ENCODE peak calls at places on chromosomes 3 and 15, in nine cellular contexts. One of them, this sample, is unnamed.

GRCh38 chr3:3666664-3667063 is 132.6 kb upstream of the LRRN1 start:
- DNase-seq in activated CD8-positive, alpha-beta memory T cell treated with anti-CD3 and anti-CD28 coated beads for 48 hours: no peak
- DNase-seq in hypothalamus: no peak
- DNase-seq in A549: no peak
- DNase-seq in lung microvascular endothelial cell: no peak
- DNase-seq in GM23248: no peak
- DNase-seq in breast epithelium: no peak
- DNase-seq in posterior vena cava: no peak
- DNase-seq in A172: peak; percentile 55
- DNase-seq in this sample: no peak

GRCh38 chr3:27976933-27977332 is 254.8 kb upstream of the EOMES start:
- DNase-seq in A549: peak; percentile 27
- DNase-seq in hypothalamus: no peak
- DNase-seq in activated CD8-positive, alpha-beta memory T cell treated with anti-CD3 and anti-CD28 coated beads for 48 hours: no peak
- DNase-seq in breast epithelium: no peak
- DNase-seq in lung microvascular endothelial cell: peak; percentile 12
- DNase-seq in GM23248: peak; percentile 61
- DNase-seq in A172: peak; percentile 35
- DNase-seq in posterior vena cava: no peak
- DNase-seq in this sample: no peak

GRCh38 chr15:48373855-48374421 is 42.7 kb downstream of the DUT start:
- DNase-seq in activated CD8-positive, alpha-beta memory T cell treated with anti-CD3 and anti-CD28 coated beads for 48 hours: no peak
- DNase-seq in hypothalamus: no peak
- DNase-seq in A549: peak; percentile 31
- DNase-seq in A172: peak; percentile 91
- DNase-seq in breast epithelium: no peak
- DNase-seq in posterior vena cava: peak; percentile 85
- DNase-seq in lung microvascular endothelial cell: peak; percentile 83
- DNase-seq in GM23248: peak; percentile 95
- DNase-seq in this sample: no peak

GRCh38 chr15:29064731-29065130 is 179.0 kb downstream of the APBA2 start:
- DNase-seq in lung microvascular endothelial cell: no peak
- DNase-seq in posterior vena cava: no peak
- DNase-seq in hypothalamus: no peak
- DNase-seq in breast epithelium: no peak
- DNase-seq in activated CD8-positive, alpha-beta memory T cell treated with anti-CD3 and anti-CD28 coated beads for 48 hours: no peak
- DNase-seq in A172: no peak
- DNase-seq in A549: no peak
- DNase-seq in GM23248: no peak
- DNase-seq in this sample: peak; percentile 67

GRCh38 chr3:187985636-187986035 is 168.3 kb upstream of the LPP start:
- DNase-seq in posterior vena cava: no peak
- DNase-seq in activated CD8-positive, alpha-beta memory T cell treated with anti-CD3 and anti-CD28 coated beads for 48 hours: no peak
- DNase-seq in lung microvascular endothelial cell: peak; percentile 49
- DNase-seq in breast epithelium: no peak
- DNase-seq in A172: no peak
- DNase-seq in GM23248: peak; percentile 43
- DNase-seq in A549: no peak
- DNase-seq in hypothalamus: no peak
- DNase-seq in this sample: no peak

GRCh38 chr3:180433172-180433571 is 168.8 kb upstream of the TTC14 start:
- DNase-seq in GM23248: peak; percentile 79
- DNase-seq in posterior vena cava: no peak
- DNase-seq in lung microvascular endothelial cell: peak; percentile 95
- DNase-seq in A172: peak; percentile 84
- DNase-seq in activated CD8-positive, alpha-beta memory T cell treated with anti-CD3 and anti-CD28 coated beads for 48 hours: no peak
- DNase-seq in A549: no peak
- DNase-seq in hypothalamus: no peak
- DNase-seq in breast epithelium: no peak
- DNase-seq in this sample: no peak

GRCh38 chr3:197510642-197511018 is 45.1 kb downstream of the BDH1 start:
- DNase-seq in hypothalamus: no peak
- DNase-seq in A172: no peak
- DNase-seq in GM23248: no peak
- DNase-seq in posterior vena cava: no peak
- DNase-seq in A549: no peak
- DNase-seq in activated CD8-positive, alpha-beta memory T cell treated with anti-CD3 and anti-CD28 coated beads for 48 hours: no peak
- DNase-seq in breast epithelium: no peak
- DNase-seq in lung microvascular endothelial cell: no peak
- DNase-seq in this sample: no peak

GRCh38 chr3:79383402-79384012 is 384.3 kb downstream of the ROBO1 start:
- DNase-seq in hypothalamus: no peak
- DNase-seq in activated CD8-positive, alpha-beta memory T cell treated with anti-CD3 and anti-CD28 coated beads for 48 hours: no peak
- DNase-seq in GM23248: peak; percentile 61
- DNase-seq in lung microvascular endothelial cell: no peak
- DNase-seq in A549: no peak
- DNase-seq in posterior vena cava: no peak
- DNase-seq in A172: peak; percentile 41
- DNase-seq in breast epithelium: no peak
- DNase-seq in this sample: no peak

GRCh38 chr15:63187589-63188226 is 1.7 kb upstream of the RAB8B start:
- DNase-seq in breast epithelium: no peak
- DNase-seq in posterior vena cava: no peak
- DNase-seq in activated CD8-positive, alpha-beta memory T cell treated with anti-CD3 and anti-CD28 coated beads for 48 hours: no peak
- DNase-seq in GM23248: no peak
- DNase-seq in lung microvascular endothelial cell: no peak
- DNase-seq in A172: no peak
- DNase-seq in hypothalamus: no peak
- DNase-seq in A549: no peak
- DNase-seq in this sample: no peak

GRCh38 chr15:50257206-50257735 is 8.3 kb downstream of the HDC start:
- DNase-seq in A172: no peak
- DNase-seq in activated CD8-positive, alpha-beta memory T cell treated with anti-CD3 and anti-CD28 coated beads for 48 hours: no peak
- DNase-seq in posterior vena cava: no peak
- DNase-seq in A549: no peak
- DNase-seq in breast epithelium: no peak
- DNase-seq in hypothalamus: no peak
- DNase-seq in lung microvascular endothelial cell: no peak
- DNase-seq in GM23248: no peak
- DNase-seq in this sample: no peak

GRCh38 chr3:52896613-52897012 is 735 bp downstream of the STIMATE start:
- DNase-seq in A172: no peak
- DNase-seq in A549: no peak
- DNase-seq in GM23248: peak; percentile 21
- DNase-seq in breast epithelium: no peak
- DNase-seq in lung microvascular endothelial cell: no peak
- DNase-seq in activated CD8-positive, alpha-beta memory T cell treated with anti-CD3 and anti-CD28 coated beads for 48 hours: no peak
- DNase-seq in hypothalamus: no peak
- DNase-seq in posterior vena cava: no peak
- DNase-seq in this sample: no peak

GRCh38 chr3:98333989-98334606 is 19.6 kb upstream of the OR5K4 start:
- DNase-seq in hypothalamus: no peak
- DNase-seq in activated CD8-positive, alpha-beta memory T cell treated with anti-CD3 and anti-CD28 coated beads for 48 hours: no peak
- DNase-seq in A172: peak; percentile 39
- DNase-seq in GM23248: no peak
- DNase-seq in A549: no peak
- DNase-seq in posterior vena cava: no peak
- DNase-seq in lung microvascular endothelial cell: peak; percentile 33
- DNase-seq in breast epithelium: no peak
- DNase-seq in this sample: no peak

GRCh38 chr3:99710094-99710493 is 71.7 kb downstream of the COL8A1 start:
- DNase-seq in hypothalamus: no peak
- DNase-seq in A549: no peak
- DNase-seq in GM23248: no peak
- DNase-seq in A172: peak; percentile 23
- DNase-seq in lung microvascular endothelial cell: peak; percentile 25
- DNase-seq in posterior vena cava: no peak
- DNase-seq in activated CD8-positive, alpha-beta memory T cell treated with anti-CD3 and anti-CD28 coated beads for 48 hours: no peak
- DNase-seq in breast epithelium: no peak
- DNase-seq in this sample: no peak

GRCh38 chr3:5473471-5473870 is 286.0 kb downstream of the EDEM1 start:
- DNase-seq in activated CD8-positive, alpha-beta memory T cell treated with anti-CD3 and anti-CD28 coated beads for 48 hours: no peak
- DNase-seq in A172: no peak
- DNase-seq in breast epithelium: no peak
- DNase-seq in A549: no peak
- DNase-seq in posterior vena cava: no peak
- DNase-seq in hypothalamus: no peak
- DNase-seq in lung microvascular endothelial cell: no peak
- DNase-seq in GM23248: no peak
- DNase-seq in this sample: no peak

GRCh38 chr15:36590838-36591237 is 11.4 kb downstream of the CDIN1 start:
- DNase-seq in GM23248: peak; percentile 79
- DNase-seq in A549: no peak
- DNase-seq in breast epithelium: no peak
- DNase-seq in activated CD8-positive, alpha-beta memory T cell treated with anti-CD3 and anti-CD28 coated beads for 48 hours: no peak
- DNase-seq in hypothalamus: no peak
- DNase-seq in lung microvascular endothelial cell: peak; percentile 29
- DNase-seq in posterior vena cava: no peak
- DNase-seq in A172: peak; percentile 88
- DNase-seq in this sample: no peak

This sample was measured in mesenteric fat pad.